ENCODE peak calls at places on chromosomes 13 and 19, in eight cellular contexts. X, W, O, P, U, G, Q and B are unnamed samples.

GRCh38 chr13:110206170-110206569 is 100.8 kb downstream of the COL4A1 start:
- DNase-seq in X (no peak), W (no peak), O (no peak), P (no peak), U (no peak), G (no peak), Q (no peak), B (no peak)

GRCh38 chr19:48396010-48396870 is 2.8 kb downstream of the GRIN2D start:
- DNase-seq in X (no peak), W (no peak), O (no peak), P (no peak), U (no peak), G (no peak), Q (peak), B (no peak)

GRCh38 chr13:42478531-42479156 is 95.3 kb upstream of the TNFSF11 start:
- DNase-seq in X (no peak), W (no peak), O (peak), P (no peak), U (no peak), G (no peak), Q (no peak), B (peak)

GRCh38 chr19:31351212-31352193 is 2.3 kb upstream of the TSHZ3 start:
- DNase-seq in X (no peak), W (no peak), O (peak), P (peak), U (peak), G (peak), Q (no peak), B (no peak)

GRCh38 chr13:50291611-50292010 is 276.4 kb downstream of the KCNRG start:
- DNase-seq in X (no peak), W (no peak), O (peak), P (no peak), U (peak), G (no peak), Q (no peak), B (no peak)

GRCh38 chr19:4555657-4556561 is 3.6 kb downstream of the SEMA6B start:
- DNase-seq in X (no peak), W (no peak), O (no peak), P (no peak), U (peak), G (no peak), Q (no peak), B (peak)

GRCh38 chr19:40831502-40832430 is 18.5 kb downstream of the CYP2A6 start:
- DNase-seq in X (no peak), W (no peak), O (peak), P (peak), U (peak), G (peak), Q (peak), B (no peak)

GRCh38 chr13:98199480-98199879 is 22.4 kb upstream of the RNF113B start:
- DNase-seq in X (no peak), W (no peak), O (no peak), P (no peak), U (no peak), G (no peak), Q (peak), B (no peak)

GRCh38 chr13:24888291-24888931 is 124.4 kb downstream of the RNF17 start:
- DNase-seq in X (no peak), W (no peak), O (no peak), P (no peak), U (no peak), G (no peak), Q (no peak), B (no peak)

GRCh38 chr19:6580313-6580712 is 10.6 kb downstream of the CD70 start:
- DNase-seq in X (no peak), W (no peak), O (peak), P (peak), U (peak), G (no peak), Q (no peak), B (no peak)

GRCh38 chr19:45975296-45975695 is 1.6 kb upstream of the NOVA2 start:
- DNase-seq in X (no peak), W (no peak), O (no peak), P (no peak), U (no peak), G (no peak), Q (no peak), B (no peak)

GRCh38 chr19:18422530-18423191 is 3.5 kb downstream of the SSBP4 start:
- DNase-seq in X (peak), W (no peak), O (no peak), P (no peak), U (no peak), G (peak), Q (no peak), B (no peak)

GRCh38 chr13:109904218-109904617 is 117.8 kb upstream of the IRS2 start:
- DNase-seq in X (no peak), W (no peak), O (peak), P (no peak), U (peak), G (no peak), Q (no peak), B (peak)

GRCh38 chr13:110759710-110760109 is 46.2 kb downstream of the ING1 start:
- DNase-seq in X (no peak), W (no peak), O (peak), P (peak), U (peak), G (no peak), Q (no peak), B (no peak)

GRCh38 chr19:38734426-38735256 is 9.6 kb downstream of the CAPN12 start:
- DNase-seq in X (no peak), W (no peak), O (peak), P (peak), U (peak), G (peak), Q (no peak), B (peak)

GRCh38 chr19:19528721-19529490 is at the start of gene YJEFN3:
- DNase-seq in X (no peak), W (no peak), O (no peak), P (no peak), U (no peak), G (no peak), Q (no peak), B (no peak)

GRCh38 chr19:4227771-4228170 is 1.6 kb upstream of the EBI3 start:
- DNase-seq in X (no peak), W (no peak), O (no peak), P (no peak), U (no peak), G (no peak), Q (no peak), B (no peak)

GRCh38 chr19:7916137-7916907 is 1.7 kb downstream of the TGFBR3L start:
- DNase-seq in X (no peak), W (no peak), O (no peak), P (no peak), U (peak), G (peak), Q (peak), B (peak)

GRCh38 chr19:16561382-16561781 is 10.8 kb downstream of the SLC35E1 start:
- DNase-seq in X (no peak), W (no peak), O (no peak), P (no peak), U (no peak), G (no peak), Q (no peak), B (no peak)

GRCh38 chr19:506404-507285 is 652 bp upstream of the TPGS1 start:
- DNase-seq in X (peak), W (peak), O (peak), P (peak), U (peak), G (peak), Q (peak), B (peak)

GRCh38 chr19:47886010-47886559 is at the start of gene SULT2A1:
- DNase-seq in X (no peak), W (no peak), O (no peak), P (no peak), U (no peak), G (no peak), Q (peak), B (no peak)

GRCh38 chr19:4744451-4745170 is 21.0 kb upstream of the DPP9 start:
- DNase-seq in X (no peak), W (no peak), O (peak), P (peak), U (peak), G (no peak), Q (no peak), B (no peak)

GRCh38 chr13:43054803-43055802 is 31.7 kb downstream of the DNAJC15 start:
- DNase-seq in X (peak), W (no peak), O (peak), P (peak), U (peak), G (peak), Q (no peak), B (peak)